ENCODE peak calls at places on chromosomes 2 and 18, in four cellular contexts. F is fibroblast of the aortic adventitia, T is kidney glomerular epithelial cell, B is HAP-1. K is an unnamed sample.

GRCh38 chr2:43274055-43274454 is 47.6 kb upstream of the ZFP36L2 start:
- DNase-seq in F (no peak), T (no peak), B (no peak), K (no peak)

GRCh38 chr2:66582364-66582974 is 147.5 kb downstream of the MEIS1 start:
- DNase-seq in F (no peak), T (no peak), B (no peak), K (no peak)

GRCh38 chr2:10016001-10016801 is 27.1 kb upstream of the KLF11 start:
- DNase-seq in F (no peak), T (no peak), B (no peak), K (no peak)

GRCh38 chr18:71398530-71398929 is 1109.7 kb downstream of the SOCS6 start:
- DNase-seq in F (peak), T (peak), B (peak), K (peak)

GRCh38 chr2:134232461-134232860 is 21.4 kb upstream of the MGAT5 start:
- DNase-seq in F (no peak), T (peak), B (no peak), K (no peak)

GRCh38 chr2:181694271-181694670 is 14.0 kb upstream of the NEUROD1 start:
- DNase-seq in F (no peak), T (no peak), B (no peak), K (no peak)

GRCh38 chr2:96105994-96106393 is 10.4 kb downstream of the ADRA2B start:
- DNase-seq in F (no peak), T (no peak), B (no peak), K (no peak)

GRCh38 chr2:235262750-235263149 is 231.1 kb upstream of the AGAP1 start:
- DNase-seq in F (no peak), T (no peak), B (no peak), K (no peak)

GRCh38 chr2:66095820-66096219 is 339.1 kb upstream of the MEIS1 start:
- DNase-seq in F (no peak), T (no peak), B (no peak), K (no peak)

GRCh38 chr2:240429872-240430491 is 5.5 kb upstream of the GPC1 start:
- DNase-seq in F (no peak), T (no peak), B (peak), K (no peak)

GRCh38 chr2:218019411-218020060 is 16.7 kb upstream of the TNS1 start:
- DNase-seq in F (no peak), T (no peak), B (no peak), K (no peak)

GRCh38 chr2:117957616-117958015 is 56.3 kb downstream of the CCDC93 start:
- DNase-seq in F (no peak), T (no peak), B (no peak), K (no peak)

GRCh38 chr18:7566587-7567486 is at the start of gene PTPRM:
- DNase-seq in F (peak), T (peak), B (peak), K (peak)

GRCh38 chr2:181780159-181781081 is 100.1 kb upstream of the NEUROD1 start:
- DNase-seq in F (no peak), T (peak), B (peak), K (no peak)

GRCh38 chr2:42105330-42106256 is 57.8 kb downstream of the PKDCC start:
- DNase-seq in F (no peak), T (no peak), B (no peak), K (no peak)

GRCh38 chr18:43620936-43621335 is 343.6 kb upstream of the SYT4 start:
- DNase-seq in F (peak), T (peak), B (peak), K (peak)

GRCh38 chr2:65880451-65880850 is 448.1 kb upstream of the SPRED2 start:
- DNase-seq in F (no peak), T (no peak), B (no peak), K (no peak)

GRCh38 chr2:71347517-71347916 is 15.9 kb downstream of the ZNF638 start:
- DNase-seq in F (peak), T (no peak), B (peak), K (no peak)

GRCh38 chr2:242058116-242058680 is 188.7 kb downstream of the RTP5 start:
- DNase-seq in F (no peak), T (no peak), B (no peak), K (no peak)

GRCh38 chr2:6826081-6826913 is 39.4 kb downstream of the CMPK2 start:
- DNase-seq in F (peak), T (peak), B (peak), K (peak)

GRCh38 chr18:49690307-49690706 is 123.0 kb downstream of the ACAA2 start:
- DNase-seq in F (peak), T (peak), B (no peak), K (no peak)

K was measured in globus pallidus.